ENCODE peak calls at places on chromosome 17, in four cellular contexts. Y is transverse colon, B is tibial nerve, K is stomach. I is an unnamed sample. For H3K4me1, the result is how much of the 10 kb centered on the place peaks cover.

GRCh38 chr17:64028874-64029464 is 8.5 kb upstream of the ICAM2 start:
- DNase-seq in Y (peak), B (peak), K (peak), I (peak)

GRCh38 chr17:69575346-69575761 is 160.9 kb downstream of the MAP2K6 start:
- DNase-seq in Y (no peak), B (no peak), K (no peak), I (no peak)

GRCh38 chr17:57679906-57680695 is 65.0 kb downstream of the CCDC182 start:
- DNase-seq in Y (no peak), B (no peak), K (no peak), I (no peak)

GRCh38 chr17:10313037-10313672 is 59.7 kb downstream of the MYH13 start:
- DNase-seq in Y (no peak), B (no peak), K (no peak), I (no peak)

GRCh38 chr17:64213995-64214507 is 49.0 kb downstream of the TEX2 start:
- DNase-seq in Y (no peak), B (no peak), K (no peak), I (no peak)

GRCh38 chr17:28946239-28946638 is 5.1 kb downstream of the PHF12 start:
- DNase-seq in Y (no peak), B (no peak), K (no peak), I (no peak)

GRCh38 chr17:32504166-32504990 is 17.6 kb downstream of the CDK5R1 start:
- DNase-seq in Y (no peak), B (no peak), K (no peak), I (no peak)

GRCh38 chr17:6303664-6304063 is 131.3 kb downstream of the AIPL1 start:
- DNase-seq in Y (no peak), B (no peak), K (no peak), I (no peak)

GRCh38 chr17:65431116-65431515 is 130.3 kb downstream of the AXIN2 start:
- DNase-seq in Y (no peak), B (no peak), K (no peak), I (no peak)

GRCh38 chr17:9324864-9325263 is 250.8 kb downstream of the STX8 start:
- DNase-seq in Y (no peak), B (no peak), K (no peak), I (peak)

GRCh38 chr17:337453-337852 is 15.2 kb downstream of the RPH3AL start:
- DNase-seq in Y (no peak), B (no peak), K (no peak), I (no peak)

GRCh38 chr17:29384901-29385300 is 5.3 kb upstream of the TAOK1 start:
- DNase-seq in Y (no peak), B (no peak), K (no peak), I (no peak)

GRCh38 chr17:43665038-43665386 is 3.3 kb upstream of the MEOX1 start:
- DNase-seq in Y (no peak), B (no peak), K (no peak), I (no peak)

GRCh38 chr17:31251075-31251474 is 46.0 kb downstream of the OMG start:
- DNase-seq in Y (no peak), B (no peak), K (no peak), I (no peak)

GRCh38 chr17:43877451-43878155 is 29.7 kb downstream of the MPP2 start:
- DNase-seq in Y (no peak), B (no peak), K (no peak), I (no peak)

GRCh38 chr17:17661834-17662233 is 19.4 kb upstream of the RAI1 start:
- DNase-seq in Y (no peak), B (no peak), K (no peak), I (no peak)

GRCh38 chr17:45425125-45425983 is 7.3 kb downstream of the ARHGAP27 start:
- DNase-seq in Y (peak), B (no peak), K (peak), I (peak)

GRCh38 chr17:82772026-82772425 is 20.2 kb downstream of the TBCD start:
- DNase-seq in Y (peak), B (no peak), K (peak), I (peak)

GRCh38 chr17:80408872-80409271 is 6.1 kb upstream of the ENDOV start:
- DNase-seq in Y (no peak), B (no peak), K (peak), I (no peak)

GRCh38 chr17:74190807-74191206 is 12.7 kb upstream of the RPL38 start:
- DNase-seq in Y (no peak), B (no peak), K (no peak), I (peak)

GRCh38 chr17:71600137-71600789 is 520.6 kb upstream of the SOX9 start:
- DNase-seq in Y (no peak), B (no peak), K (no peak), I (no peak)

GRCh38 chr17:6666077-6666521 is 14.5 kb downstream of the C17orf100 start:
- DNase-seq in Y (peak), B (peak), K (peak), I (peak)

GRCh38 chr17:57486978-57487377 is 230.7 kb downstream of the MSI2 start:
- DNase-seq in Y (no peak), B (no peak), K (no peak), I (no peak)

GRCh38 chr17:9529033-9529748 is 46.4 kb downstream of the STX8 start:
- DNase-seq in Y (no peak), B (no peak), K (no peak), I (peak)

GRCh38 chr17:12537436-12537835 is 128.3 kb upstream of the MYOCD start:
- DNase-seq in Y (no peak), B (no peak), K (no peak), I (no peak)

GRCh38 chr17:15258113-15258512 is 7.0 kb downstream of the PMP22 start:
- DNase-seq in Y (no peak), B (no peak), K (no peak), I (no peak)

GRCh38 chr17:48046296-48046695 is 1.9 kb upstream of the NFE2L1 start:
- DNase-seq in Y (no peak), B (no peak), K (no peak), I (no peak)

GRCh38 chr17:45307290-45308015 is 9.4 kb downstream of the MAP3K14 start:
- DNase-seq in Y (no peak), B (peak), K (no peak), I (no peak)

GRCh38 chr17:29593546-29594440 is 861 bp downstream of the ANKRD13B start:
- DNase-seq in Y (peak), B (no peak), K (no peak), I (no peak)

GRCh38 chr17:66649818-66650489 is 185.0 kb upstream of the CACNG5 start:
- DNase-seq in Y (no peak), B (no peak), K (no peak), I (no peak)

GRCh38 chr17:69954241-69954933 is 120.6 kb upstream of the KCNJ16 start:
- DNase-seq in Y (no peak), B (no peak), K (no peak), I (no peak)

GRCh38 chr17:39306509-39307212 is 80.9 kb upstream of the STAC2 start:
- DNase-seq in Y (no peak), B (no peak), K (no peak), I (no peak)

GRCh38 chr17:80847506-80848230 is 144.0 kb upstream of the CHMP6 start:
- DNase-seq in Y (peak), B (no peak), K (no peak), I (no peak)

GRCh38 chr17:59783221-59784016 is 76.0 kb downstream of the VMP1 start:
- DNase-seq in Y (no peak), B (no peak), K (no peak), I (no peak)

GRCh38 chr17:7748098-7748775 is 30.7 kb downstream of the DNAH2 start:
- DNase-seq in Y (no peak), B (no peak), K (no peak), I (no peak)

GRCh38 chr17:12928736-12929135 is 89.1 kb downstream of the ELAC2 start:
- DNase-seq in Y (no peak), B (no peak), K (no peak), I (peak)

DNA sequence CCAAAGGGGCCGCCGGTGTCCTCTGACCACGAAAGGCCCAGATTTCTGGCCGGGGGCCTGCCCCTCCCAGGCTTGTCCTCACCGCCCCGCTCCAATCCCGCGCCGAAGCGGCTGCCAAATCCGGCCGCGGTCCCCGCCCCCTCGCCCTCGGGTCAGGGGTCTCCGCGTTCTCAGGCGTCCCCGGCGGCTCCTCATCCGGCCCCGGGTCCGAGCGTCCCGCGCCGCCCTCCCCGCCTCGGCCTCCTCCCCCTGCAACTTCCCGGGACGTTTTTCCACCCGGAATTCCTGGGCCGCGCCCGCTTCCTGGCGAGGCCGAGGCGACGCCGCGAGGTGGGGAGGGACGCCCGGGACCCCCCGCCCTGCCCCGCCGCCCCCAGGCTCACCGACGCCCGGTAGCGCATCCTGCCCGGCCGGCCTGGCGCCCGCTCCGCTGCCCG is 7.2 kb downstream of the MYO1C start:
- DNase-seq in Y (peak), B (no peak), K (peak), I (peak)
- H3K4me1 ChIP-seq in Y (half or more), B (under half), K (half or more), I (under half)

GRCh38 chr17:55584055-55584685 is 72.9 kb upstream of the SMIM36 start:
- DNase-seq in Y (no peak), B (no peak), K (no peak), I (no peak)
- TF ChIP-seq EP300 in Y (no peak), B (peak), K (no peak), I (no peak)

GRCh38 chr17:75814021-75814395 is 29.4 kb downstream of the UNK start:
- DNase-seq in Y (no peak), B (no peak), K (no peak), I (no peak)
- H3K4me1 ChIP-seq in Y (under half), B (under half), K (under half), I (under half)

GRCh38 chr17:78144736-78145641 is 1.2 kb upstream of the C17orf99 start:
- DNase-seq in Y (peak), B (no peak), K (peak), I (no peak)
- TF ChIP-seq EP300 in Y (no peak), B (peak), K (no peak), I (no peak)

DNA sequence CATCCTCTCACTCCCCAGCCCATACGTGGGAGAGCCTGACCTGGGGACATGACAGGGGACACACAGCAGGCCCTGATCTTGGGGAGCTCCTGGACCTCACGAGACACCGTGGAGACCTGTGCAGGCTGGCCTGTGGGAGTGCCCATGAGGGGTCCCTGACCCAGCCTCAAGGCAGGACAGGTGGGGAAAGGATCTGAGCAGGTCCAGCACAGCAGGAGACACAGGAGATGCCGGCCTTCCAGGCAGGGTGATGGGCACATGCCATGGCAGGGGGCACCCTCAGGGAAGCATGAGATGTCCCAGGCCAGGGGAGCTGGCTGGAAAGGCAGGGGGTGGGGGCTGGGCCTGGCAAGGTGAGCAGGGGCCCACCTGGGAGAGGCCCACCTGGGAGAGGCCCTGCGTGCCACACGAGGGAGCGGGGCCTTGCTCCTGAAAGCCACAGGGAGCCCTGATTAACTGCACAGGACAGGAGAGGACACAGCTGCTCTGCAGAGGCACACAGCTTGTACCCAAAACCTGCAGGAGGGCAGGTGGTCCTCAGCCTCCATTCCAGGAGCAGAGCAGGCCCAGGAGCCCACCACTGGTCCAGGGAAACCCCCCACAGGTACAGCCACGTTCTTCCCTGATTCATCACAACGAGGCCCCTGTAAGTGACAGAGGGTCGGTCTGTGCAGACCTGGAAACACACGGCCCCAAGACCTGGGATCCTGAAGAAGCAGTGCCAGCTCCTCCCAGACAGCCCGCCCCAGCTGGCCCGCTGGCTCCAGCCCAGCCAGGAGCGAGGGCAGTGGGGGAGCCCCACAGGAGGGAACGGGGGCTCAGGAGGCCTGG is 26.6 kb upstream of the KRT17 start:
- DNase-seq in Y (no peak), B (no peak), K (no peak), I (no peak)
- H3K4me1 ChIP-seq in Y (half or more), B (under half), K (half or more), I (under half)